ENCODE peak calls at places on chromosomes 7 and 10, in nine cellular contexts. H is CD4-positive, CD25-positive, alpha-beta regulatory T cell; F is GM23338; K is ovary; R is RWPE1; I is heart left ventricle; G is SK-N-SH; A is OCI-LY7; D is lower lobe of right lung. O is an unnamed sample.

GRCh38 chr7:79317728-79318127 is 135.7 kb downstream of the MAGI2 start:
- DNase-seq in K (no peak), A (no peak), I (no peak), G (no peak), H (no peak), R (peak), D (no peak), F (peak), O (no peak)

GRCh38 chr7:141590666-141591065 is 39.5 kb downstream of the AGK start:
- DNase-seq in K (no peak), G (no peak), D (no peak), I (no peak), R (peak), A (no peak), H (peak), F (no peak), O (no peak)

GRCh38 chr7:123367508-123368122 is 166.8 kb downstream of the IQUB start:
- DNase-seq in A (peak), K (no peak), R (peak), F (peak), H (peak), D (no peak), G (peak), I (no peak), O (no peak)

GRCh38 chr7:95549818-95550529 is 46.3 kb downstream of the PDK4 start:
- DNase-seq in A (no peak), F (no peak), K (peak), R (peak), D (peak), G (no peak), H (no peak), I (peak), O (no peak)

GRCh38 chr10:89426230-89426868 is 12.0 kb downstream of the IFIT5 start:
- DNase-seq in K (no peak), D (no peak), H (peak), I (no peak), R (peak), F (peak), A (peak), G (peak), O (no peak)

GRCh38 chr10:8331896-8332729 is 277.6 kb downstream of the GATA3 start:
- DNase-seq in A (no peak), K (no peak), G (peak), D (peak), F (peak), I (peak), H (peak), R (peak), O (peak)

GRCh38 chr10:86267286-86268195 is 99.1 kb downstream of the GRID1 start:
- DNase-seq in F (no peak), H (no peak), D (no peak), R (no peak), I (peak), K (no peak), A (no peak), G (peak), O (no peak)

GRCh38 chr10:71300555-71301370 is 18.3 kb upstream of the SLC29A3 start:
- DNase-seq in I (no peak), R (peak), H (no peak), D (peak), A (no peak), K (no peak), G (no peak), F (no peak), O (peak)

GRCh38 chr10:10618139-10618538 is 399.5 kb upstream of the CELF2 start:
- DNase-seq in D (no peak), G (no peak), A (no peak), H (no peak), I (no peak), F (no peak), K (no peak), R (no peak), O (no peak)

GRCh38 chr10:125217986-125218675 is 57.8 kb upstream of the CTBP2 start:
- DNase-seq in K (no peak), I (no peak), H (no peak), F (peak), R (peak), D (no peak), A (no peak), G (no peak), O (no peak)

GRCh38 chr10:113183543-113183942 is 233.5 kb downstream of the TCF7L2 start:
- DNase-seq in I (no peak), A (no peak), D (no peak), R (no peak), H (no peak), F (no peak), K (no peak), G (no peak), O (no peak)

GRCh38 chr7:24665564-24666294 is 91.5 kb downstream of the GSDME start:
- DNase-seq in F (peak), I (no peak), A (peak), H (peak), R (peak), D (no peak), K (peak), G (peak), O (peak)

GRCh38 chr7:133650067-133650466 is 397.2 kb downstream of the EXOC4 start:
- DNase-seq in F (no peak), K (no peak), A (no peak), I (no peak), H (no peak), R (no peak), G (no peak), D (no peak), O (no peak)

GRCh38 chr10:119316729-119317097 is 109.3 kb downstream of the GRK5 start:
- DNase-seq in R (peak), F (no peak), H (no peak), G (no peak), D (no peak), I (no peak), K (no peak), A (no peak), O (no peak)

GRCh38 chr7:6232130-6232529 is 40.3 kb downstream of the CYTH3 start:
- DNase-seq in R (no peak), K (no peak), H (no peak), I (no peak), F (no peak), D (no peak), G (no peak), A (no peak), O (no peak)

GRCh38 chr10:58063854-58064480 is 203.7 kb downstream of the IPMK start:
- DNase-seq in A (no peak), R (no peak), I (no peak), H (no peak), D (no peak), K (no peak), G (no peak), F (no peak), O (no peak)

GRCh38 chr10:3874988-3875841 is 90.2 kb upstream of the KLF6 start:
- DNase-seq in A (peak), G (no peak), H (peak), R (no peak), I (peak), F (no peak), K (no peak), D (no peak), O (no peak)

GRCh38 chr10:101061814-101062230 is at the start of gene KAZALD1:
- DNase-seq in R (no peak), H (no peak), K (no peak), I (no peak), G (no peak), A (peak), D (no peak), F (no peak), O (no peak)

GRCh38 chr7:124137664-124138063 is 104.8 kb upstream of the TMEM229A start:
- DNase-seq in G (no peak), F (no peak), D (no peak), R (no peak), I (no peak), A (no peak), K (no peak), H (no peak), O (no peak)

GRCh38 chr7:35185908-35186731 is 67.8 kb downstream of the TBX20 start:
- DNase-seq in G (peak), A (no peak), F (peak), D (no peak), H (peak), R (no peak), I (peak), K (no peak), O (peak)

GRCh38 chr10:60731134-60731883 is 47.0 kb upstream of the CDK1 start:
- DNase-seq in R (no peak), F (no peak), I (no peak), D (no peak), A (no peak), H (peak), K (no peak), G (no peak), O (peak)

GRCh38 chr7:66250711-66251110 is 45.6 kb downstream of the TPST1 start:
- DNase-seq in I (no peak), G (no peak), A (no peak), R (peak), D (no peak), F (no peak), K (no peak), H (no peak), O (no peak)

GRCh38 chr7:139623518-139623917 is 100.0 kb downstream of the CLEC2L start:
- DNase-seq in H (peak), D (no peak), R (no peak), I (no peak), A (peak), K (no peak), F (peak), G (no peak), O (no peak)

GRCh38 chr10:64041989-64042490 is 520.8 kb downstream of the REEP3 start:
- DNase-seq in K (no peak), R (no peak), D (no peak), I (no peak), A (no peak), G (peak), H (no peak), F (no peak), O (no peak)

GRCh38 chr10:84429926-84430520 is 101.6 kb downstream of the CCSER2 start:
- DNase-seq in I (peak), G (peak), R (peak), A (peak), F (peak), D (peak), K (peak), H (peak), O (no peak)

GRCh38 chr7:143303733-143304132 is 12.2 kb upstream of the CLCN1 start:
- DNase-seq in R (no peak), A (no peak), F (no peak), H (no peak), G (no peak), I (no peak), D (no peak), K (no peak), O (no peak)

GRCh38 chr7:81600608-81601007 is 169.2 kb downstream of the HGF start:
- DNase-seq in D (no peak), R (no peak), K (no peak), A (no peak), F (no peak), G (no peak), H (no peak), I (no peak), O (no peak)

GRCh38 chr7:12759112-12759511 is 71.7 kb downstream of the ARL4A start:
- DNase-seq in G (no peak), D (no peak), F (no peak), H (no peak), A (no peak), K (no peak), R (no peak), I (no peak), O (no peak)

GRCh38 chr10:92702301-92702916 is 12.7 kb downstream of the HHEX start:
- DNase-seq in H (no peak), F (no peak), A (peak), D (no peak), G (no peak), I (no peak), K (no peak), R (no peak), O (no peak)

GRCh38 chr7:51551070-51551469 is 234.5 kb upstream of the COBL start:
- DNase-seq in F (no peak), A (no peak), I (no peak), H (no peak), D (no peak), R (no peak), G (no peak), K (no peak), O (no peak)
- H3K27ac ChIP-seq in F (no peak), A (no peak), I (no peak), H (no peak), D (no peak), R (no peak), G (no peak), K (no peak), O (no peak)

GRCh38 chr7:117012284-117013174 is 59.2 kb downstream of the ST7 start:
- DNase-seq in R (peak), A (peak), G (peak), F (peak), K (no peak), D (no peak), I (no peak), H (peak), O (no peak)
- H3K27ac ChIP-seq in R (no peak), A (no peak), G (no peak), F (no peak), K (no peak), D (no peak), I (no peak), H (no peak), O (no peak)

GRCh38 chr10:1133495-1134045 is 77.4 kb downstream of the WDR37 start:
- DNase-seq in R (no peak), K (no peak), G (no peak), H (peak), I (no peak), A (no peak), D (no peak), F (no peak), O (no peak)
- H3K27ac ChIP-seq in R (no peak), K (no peak), G (no peak), H (no peak), I (no peak), A (no peak), D (no peak), F (no peak), O (no peak)

DNA sequence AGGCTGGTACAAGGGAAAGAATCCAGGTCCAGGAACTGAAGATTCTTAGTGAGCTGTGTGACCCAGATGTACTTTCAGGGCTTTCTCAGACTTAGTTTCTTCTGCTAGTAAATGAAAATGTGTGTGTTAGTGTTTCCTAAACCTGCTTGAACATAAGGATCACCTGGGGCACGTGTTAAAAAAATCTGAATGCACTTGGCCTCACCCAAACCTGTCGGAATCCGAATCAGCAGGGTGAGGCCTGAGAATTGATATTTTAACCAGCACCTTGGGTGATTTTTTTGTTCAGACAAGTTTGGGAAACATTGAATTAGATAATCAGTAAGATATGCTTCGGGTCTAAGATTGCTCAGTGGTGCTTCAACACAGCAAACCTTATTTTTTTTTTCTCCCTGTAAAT is 59.7 kb downstream of the ZNF365 start:
- DNase-seq in I (no peak), K (no peak), R (no peak), G (no peak), H (no peak), F (no peak), A (no peak), D (no peak), O (no peak)
- H3K27ac ChIP-seq in I (peak), K (no peak), R (no peak), G (peak), H (no peak), F (no peak), A (no peak), D (no peak), O (no peak)

O was measured in pancreas.